ENCODE peak calls at places on chromosomes 2 and 18, in nine cellular contexts. One of them, this sample, is unnamed.
A peak's percentile ranks its signal among the peaks of the same experiment; 100 is the strongest.

GRCh38 chr2:226798422-226799210 is 1.0 kb downstream of the IRS1 start:
- DNase-seq in lung: peak; percentile 41
- DNase-seq in lower lobe of right lung: peak; percentile 62
- DNase-seq in suprapubic skin: peak; percentile 77
- DNase-seq in IMR-90: peak; percentile 55
- DNase-seq in AG04450: no peak
- DNase-seq in thoracic aorta: no peak
- DNase-seq in psoas muscle: peak; percentile 78
- DNase-seq in adrenal gland: peak; percentile 48
- DNase-seq in this sample: peak; percentile 68

GRCh38 chr2:127810637-127811396 is at the start of gene WDR33:
- DNase-seq in suprapubic skin: peak; percentile 91
- DNase-seq in thoracic aorta: peak; percentile 36
- DNase-seq in psoas muscle: peak; percentile 94
- DNase-seq in adrenal gland: peak; percentile 91
- DNase-seq in AG04450: peak; percentile 63
- DNase-seq in IMR-90: peak; percentile 84
- DNase-seq in lung: peak; percentile 92
- DNase-seq in lower lobe of right lung: peak; percentile 95
- DNase-seq in this sample: peak; percentile 96

GRCh38 chr2:122098301-122098700 is 342.9 kb downstream of the TSN start:
- DNase-seq in lung: no peak
- DNase-seq in adrenal gland: no peak
- DNase-seq in psoas muscle: no peak
- DNase-seq in thoracic aorta: no peak
- DNase-seq in lower lobe of right lung: no peak
- DNase-seq in suprapubic skin: no peak
- DNase-seq in AG04450: no peak
- DNase-seq in IMR-90: no peak
- DNase-seq in this sample: no peak

GRCh38 chr2:98875081-98875728 is 60.8 kb downstream of the CRACDL start:
- DNase-seq in psoas muscle: no peak
- DNase-seq in lung: peak; percentile 26
- DNase-seq in suprapubic skin: no peak
- DNase-seq in lower lobe of right lung: no peak
- DNase-seq in IMR-90: no peak
- DNase-seq in AG04450: no peak
- DNase-seq in thoracic aorta: no peak
- DNase-seq in adrenal gland: no peak
- DNase-seq in this sample: peak; percentile 65

GRCh38 chr2:82314836-82315472 is 2010.4 kb upstream of the LRRTM1 start:
- DNase-seq in suprapubic skin: no peak
- DNase-seq in lung: no peak
- DNase-seq in AG04450: no peak
- DNase-seq in thoracic aorta: no peak
- DNase-seq in psoas muscle: no peak
- DNase-seq in adrenal gland: no peak
- DNase-seq in lower lobe of right lung: no peak
- DNase-seq in IMR-90: no peak
- DNase-seq in this sample: no peak

GRCh38 chr2:101012706-101013181 is 10.7 kb downstream of the RPL31 start:
- DNase-seq in suprapubic skin: no peak
- DNase-seq in lower lobe of right lung: no peak
- DNase-seq in psoas muscle: no peak
- DNase-seq in thoracic aorta: no peak
- DNase-seq in adrenal gland: peak; percentile 27
- DNase-seq in AG04450: no peak
- DNase-seq in lung: no peak
- DNase-seq in IMR-90: peak; percentile 45
- DNase-seq in this sample: no peak

GRCh38 chr2:132037527-132038178 is 124.1 kb downstream of the ANKRD30BL start:
- DNase-seq in AG04450: no peak
- DNase-seq in psoas muscle: peak; percentile 16
- DNase-seq in lung: no peak
- DNase-seq in lower lobe of right lung: peak; percentile 38
- DNase-seq in suprapubic skin: no peak
- DNase-seq in IMR-90: no peak
- DNase-seq in adrenal gland: peak; percentile 26
- DNase-seq in thoracic aorta: no peak
- DNase-seq in this sample: peak; percentile 14

GRCh38 chr2:36696533-36696932 is at the start of gene VIT:
- DNase-seq in thoracic aorta: no peak
- DNase-seq in IMR-90: no peak
- DNase-seq in AG04450: no peak
- DNase-seq in lung: no peak
- DNase-seq in psoas muscle: no peak
- DNase-seq in adrenal gland: no peak
- DNase-seq in lower lobe of right lung: no peak
- DNase-seq in suprapubic skin: no peak
- DNase-seq in this sample: no peak

GRCh38 chr2:182050333-182050855 is 64.7 kb downstream of the PPP1R1C start:
- DNase-seq in adrenal gland: no peak
- DNase-seq in AG04450: no peak
- DNase-seq in thoracic aorta: no peak
- DNase-seq in suprapubic skin: no peak
- DNase-seq in IMR-90: no peak
- DNase-seq in lung: no peak
- DNase-seq in lower lobe of right lung: no peak
- DNase-seq in psoas muscle: no peak
- DNase-seq in this sample: no peak

GRCh38 chr2:233473386-233473791 is 93.2 kb downstream of the USP40 start:
- DNase-seq in lower lobe of right lung: no peak
- DNase-seq in suprapubic skin: no peak
- DNase-seq in lung: no peak
- DNase-seq in psoas muscle: peak; percentile 44
- DNase-seq in IMR-90: no peak
- DNase-seq in thoracic aorta: no peak
- DNase-seq in adrenal gland: no peak
- DNase-seq in AG04450: no peak
- DNase-seq in this sample: no peak

GRCh38 chr2:186887107-186888090 is 38.4 kb upstream of the ZSWIM2 start:
- DNase-seq in IMR-90: no peak
- DNase-seq in psoas muscle: peak; percentile 70
- DNase-seq in adrenal gland: no peak
- DNase-seq in lower lobe of right lung: no peak
- DNase-seq in thoracic aorta: no peak
- DNase-seq in lung: no peak
- DNase-seq in AG04450: no peak
- DNase-seq in suprapubic skin: peak; percentile 73
- DNase-seq in this sample: peak; percentile 42

GRCh38 chr2:67399831-67400489 is 2.8 kb downstream of the ETAA1 start:
- DNase-seq in lower lobe of right lung: no peak
- DNase-seq in thoracic aorta: no peak
- DNase-seq in IMR-90: peak; percentile 70
- DNase-seq in suprapubic skin: no peak
- DNase-seq in adrenal gland: peak; percentile 17
- DNase-seq in AG04450: no peak
- DNase-seq in lung: no peak
- DNase-seq in psoas muscle: no peak
- DNase-seq in this sample: no peak

GRCh38 chr2:142176941-142177340 is 46.1 kb upstream of the LRP1B start:
- DNase-seq in suprapubic skin: no peak
- DNase-seq in IMR-90: no peak
- DNase-seq in thoracic aorta: no peak
- DNase-seq in lower lobe of right lung: no peak
- DNase-seq in psoas muscle: no peak
- DNase-seq in lung: no peak
- DNase-seq in adrenal gland: no peak
- DNase-seq in AG04450: no peak
- DNase-seq in this sample: no peak

GRCh38 chr2:240957656-240958365 is 40.6 kb upstream of the SNED1 start:
- DNase-seq in psoas muscle: peak; percentile 53
- DNase-seq in suprapubic skin: peak; percentile 61
- DNase-seq in adrenal gland: peak; percentile 60
- DNase-seq in lower lobe of right lung: no peak
- DNase-seq in AG04450: no peak
- DNase-seq in lung: no peak
- DNase-seq in thoracic aorta: no peak
- DNase-seq in IMR-90: no peak
- DNase-seq in this sample: no peak

GRCh38 chr2:157691695-157692094 is 63.0 kb upstream of the ACVR1C start:
- DNase-seq in lower lobe of right lung: no peak
- DNase-seq in IMR-90: no peak
- DNase-seq in lung: no peak
- DNase-seq in psoas muscle: no peak
- DNase-seq in AG04450: no peak
- DNase-seq in adrenal gland: no peak
- DNase-seq in thoracic aorta: no peak
- DNase-seq in suprapubic skin: no peak
- DNase-seq in this sample: no peak

GRCh38 chr18:14025306-14025940 is 106.8 kb downstream of the ZNF519 start:
- DNase-seq in lower lobe of right lung: no peak
- DNase-seq in psoas muscle: no peak
- DNase-seq in AG04450: no peak
- DNase-seq in lung: no peak
- DNase-seq in suprapubic skin: no peak
- DNase-seq in thoracic aorta: no peak
- DNase-seq in IMR-90: no peak
- DNase-seq in adrenal gland: no peak
- DNase-seq in this sample: no peak

GRCh38 chr2:159622966-159623365 is 6.6 kb upstream of the BAZ2B start:
- DNase-seq in IMR-90: no peak
- DNase-seq in lower lobe of right lung: no peak
- DNase-seq in adrenal gland: no peak
- DNase-seq in thoracic aorta: no peak
- DNase-seq in psoas muscle: no peak
- DNase-seq in lung: no peak
- DNase-seq in AG04450: no peak
- DNase-seq in suprapubic skin: no peak
- DNase-seq in this sample: no peak

DNA sequence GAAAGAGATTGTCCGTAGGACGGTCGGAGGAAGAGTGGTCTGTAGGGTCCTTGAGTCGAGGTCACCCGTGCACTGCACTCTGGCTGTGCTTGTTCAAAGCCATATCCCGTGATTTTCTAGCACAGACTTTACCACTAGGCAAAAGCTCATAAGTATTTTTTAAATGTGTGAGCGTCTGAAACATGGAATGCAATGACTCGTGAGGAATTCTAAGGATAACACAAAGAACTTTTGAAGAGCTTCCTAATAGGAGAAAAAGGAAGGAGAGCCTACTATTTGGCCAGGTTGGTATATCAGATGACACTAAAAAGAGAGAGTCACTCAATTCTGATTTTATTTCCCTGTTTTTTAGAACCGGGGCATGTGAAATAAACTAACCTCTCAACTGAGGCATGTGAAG is 68.3 kb downstream of the CD28 start:
- DNase-seq in suprapubic skin: no peak
- DNase-seq in lung: no peak
- DNase-seq in lower lobe of right lung: no peak
- DNase-seq in thoracic aorta: no peak
- DNase-seq in adrenal gland: no peak
- DNase-seq in IMR-90: peak; percentile 54
- DNase-seq in psoas muscle: no peak
- DNase-seq in AG04450: no peak
- DNase-seq in this sample: no peak
- TF ChIP-seq CTCF in suprapubic skin: no peak
- TF ChIP-seq CTCF in lung: no peak
- TF ChIP-seq CTCF in lower lobe of right lung: no peak
- TF ChIP-seq CTCF in thoracic aorta: no peak
- TF ChIP-seq CTCF in adrenal gland: no peak
- TF ChIP-seq CTCF in IMR-90: no peak
- TF ChIP-seq CTCF in psoas muscle: no peak
- TF ChIP-seq CTCF in AG04450: no peak
- TF ChIP-seq CTCF in this sample: no peak

DNA sequence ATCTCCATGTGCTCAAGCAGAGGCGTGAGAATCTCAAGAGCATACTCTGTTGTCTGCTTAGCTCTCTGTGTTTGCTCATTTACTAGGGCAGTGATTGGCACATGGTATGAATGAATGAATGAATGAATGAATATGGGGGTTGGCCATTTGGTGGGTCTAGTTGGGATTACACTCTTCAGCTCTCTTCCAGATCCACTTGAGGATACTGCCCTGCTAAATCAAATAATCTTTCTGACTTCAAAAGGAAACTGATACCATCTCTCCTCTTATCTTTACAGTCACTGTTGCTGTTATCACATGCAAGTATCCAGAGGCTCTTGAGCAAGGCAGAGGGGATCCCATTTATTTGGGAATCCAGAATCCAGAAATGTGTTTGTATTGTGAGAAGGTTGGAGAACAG is 1.9 kb downstream of the IL36G start:
- DNase-seq in IMR-90: no peak
- DNase-seq in thoracic aorta: no peak
- DNase-seq in lung: no peak
- DNase-seq in adrenal gland: no peak
- DNase-seq in AG04450: no peak
- DNase-seq in suprapubic skin: no peak
- DNase-seq in psoas muscle: no peak
- DNase-seq in lower lobe of right lung: no peak
- DNase-seq in this sample: no peak
- H3K27me3 ChIP-seq in IMR-90: peaks cover 20% of the 10 kb centered on the region
- H3K27me3 ChIP-seq in thoracic aorta: no peaks in the 10 kb centered on the region
- H3K27me3 ChIP-seq in lung: no peaks in the 10 kb centered on the region
- H3K27me3 ChIP-seq in adrenal gland: peaks cover 6% of the 10 kb centered on the region
- H3K27me3 ChIP-seq in AG04450: peaks cover 6% of the 10 kb centered on the region
- H3K27me3 ChIP-seq in suprapubic skin: peaks cover 10% of the 10 kb centered on the region
- H3K27me3 ChIP-seq in psoas muscle: no peaks in the 10 kb centered on the region
- H3K27me3 ChIP-seq in lower lobe of right lung: no peaks in the 10 kb centered on the region
- H3K27me3 ChIP-seq in this sample: no peaks in the 10 kb centered on the region

GRCh38 chr18:68102117-68102516 is 585.6 kb upstream of the DSEL start:
- DNase-seq in suprapubic skin: no peak
- DNase-seq in IMR-90: peak; percentile 52
- DNase-seq in AG04450: peak; percentile 36
- DNase-seq in lung: no peak
- DNase-seq in psoas muscle: no peak
- DNase-seq in thoracic aorta: no peak
- DNase-seq in adrenal gland: no peak
- DNase-seq in lower lobe of right lung: no peak
- DNase-seq in this sample: no peak

GRCh38 chr18:68104036-68104435 is 587.5 kb upstream of the DSEL start:
- DNase-seq in adrenal gland: no peak
- DNase-seq in AG04450: no peak
- DNase-seq in thoracic aorta: no peak
- DNase-seq in IMR-90: no peak
- DNase-seq in suprapubic skin: no peak
- DNase-seq in lung: no peak
- DNase-seq in lower lobe of right lung: no peak
- DNase-seq in psoas muscle: no peak
- DNase-seq in this sample: no peak

GRCh38 chr18:68098655-68099054 is 582.1 kb upstream of the DSEL start:
- DNase-seq in AG04450: no peak
- DNase-seq in thoracic aorta: no peak
- DNase-seq in adrenal gland: no peak
- DNase-seq in IMR-90: no peak
- DNase-seq in suprapubic skin: no peak
- DNase-seq in lung: no peak
- DNase-seq in lower lobe of right lung: no peak
- DNase-seq in psoas muscle: no peak
- DNase-seq in this sample: no peak

GRCh38 chr18:68103561-68103960 is 587.0 kb upstream of the DSEL start:
- DNase-seq in lung: no peak
- DNase-seq in psoas muscle: no peak
- DNase-seq in thoracic aorta: no peak
- DNase-seq in IMR-90: no peak
- DNase-seq in AG04450: no peak
- DNase-seq in lower lobe of right lung: no peak
- DNase-seq in suprapubic skin: no peak
- DNase-seq in adrenal gland: no peak
- DNase-seq in this sample: no peak
- H3K4me3 ChIP-seq in lung: no peak overlapping the region
- H3K4me3 ChIP-seq in psoas muscle: no peak overlapping the region
- H3K4me3 ChIP-seq in thoracic aorta: no peak overlapping the region
- H3K4me3 ChIP-seq in IMR-90: no peak overlapping the region
- H3K4me3 ChIP-seq in AG04450: no peak overlapping the region
- H3K4me3 ChIP-seq in lower lobe of right lung: no peak overlapping the region
- H3K4me3 ChIP-seq in suprapubic skin: no peak overlapping the region
- H3K4me3 ChIP-seq in adrenal gland: no peak overlapping the region
- H3K4me3 ChIP-seq in this sample: no peak overlapping the region

GRCh38 chr2:106868199-106868598 is 17.8 kb downstream of the ST6GAL2 start:
- DNase-seq in adrenal gland: no peak
- DNase-seq in lung: no peak
- DNase-seq in AG04450: no peak
- DNase-seq in psoas muscle: no peak
- DNase-seq in lower lobe of right lung: no peak
- DNase-seq in suprapubic skin: no peak
- DNase-seq in thoracic aorta: no peak
- DNase-seq in IMR-90: no peak
- DNase-seq in this sample: no peak
- TF ChIP-seq CTCF in adrenal gland: no peak
- TF ChIP-seq CTCF in lung: no peak
- TF ChIP-seq CTCF in AG04450: peak; percentile 19
- TF ChIP-seq CTCF in psoas muscle: peak; percentile 16
- TF ChIP-seq CTCF in lower lobe of right lung: no peak
- TF ChIP-seq CTCF in suprapubic skin: no peak
- TF ChIP-seq CTCF in thoracic aorta: peak; percentile 64
- TF ChIP-seq CTCF in IMR-90: peak; percentile 7
- TF ChIP-seq CTCF in this sample: peak; percentile 19